ENCODE peak calls at places on chromosomes 1 and 21, in five cellular contexts. B is HuH-7.5; N is stimulated activated CD8-positive, alpha-beta memory T cell treated with anti-CD3 and anti-CD28 coated beads, Interleukin-7, amount 100 ng/mL, for 1 hour; J is activated naive CD4-positive, alpha-beta T cell treated with Interleukin-2 at 50 U/mL for 16 hours; V is HS-5. Z is an unnamed sample.

GRCh38 chr1:187924252-187924651 is 1095.5 kb downstream of the PLA2G4A start:
- DNase-seq in B (no peak), N (no peak), J (no peak), V (no peak), Z (no peak)

GRCh38 chr1:181482521-181483083 is 715 bp upstream of the CACNA1E start:
- DNase-seq in B (no peak), N (no peak), J (peak), V (no peak), Z (peak)

GRCh38 chr1:54312874-54313316 is 93.3 kb downstream of the SSBP3 start:
- DNase-seq in B (no peak), N (no peak), J (no peak), V (peak), Z (peak)

GRCh38 chr1:234925440-234926251 is 203.0 kb downstream of the TOMM20 start:
- DNase-seq in B (no peak), N (no peak), J (no peak), V (peak), Z (peak)

GRCh38 chr1:194568610-194569009 is 1382.2 kb upstream of the B3GALT2 start:
- DNase-seq in B (no peak), N (no peak), J (no peak), V (peak), Z (no peak)

GRCh38 chr1:185533596-185533995 is 200.6 kb upstream of the HMCN1 start:
- DNase-seq in B (no peak), N (no peak), J (no peak), V (no peak), Z (no peak)

GRCh38 chr1:110605901-110606783 is at the start of gene KCNA2:
- DNase-seq in B (no peak), N (no peak), J (no peak), V (no peak), Z (no peak)

GRCh38 chr1:112713466-112714312 is 1.4 kb downstream of the PPM1J start:
- DNase-seq in B (no peak), N (no peak), J (no peak), V (no peak), Z (no peak)

GRCh38 chr1:227766015-227766634 is 30.9 kb downstream of the SNAP47 start:
- DNase-seq in B (no peak), N (peak), J (peak), V (no peak), Z (no peak)

GRCh38 chr1:1287288-1288110 is 7.3 kb downstream of the SCNN1D start:
- DNase-seq in B (no peak), N (no peak), J (no peak), V (no peak), Z (no peak)

GRCh38 chr1:220694866-220695382 is 4.8 kb downstream of the C1orf115 start:
- DNase-seq in B (no peak), N (no peak), J (no peak), V (no peak), Z (no peak)

GRCh38 chr1:38783659-38784229 is 75.8 kb downstream of the RRAGC start:
- DNase-seq in B (no peak), N (no peak), J (no peak), V (no peak), Z (no peak)

GRCh38 chr1:221457706-221458429 is 284.0 kb downstream of the DUSP10 start:
- DNase-seq in B (no peak), N (no peak), J (no peak), V (no peak), Z (peak)

GRCh38 chr1:28509705-28510349 is 4.0 kb downstream of the RCC1 start:
- DNase-seq in B (no peak), N (no peak), J (peak), V (no peak), Z (peak)

GRCh38 chr1:200890818-200891773 is 3.6 kb upstream of the INAVA start:
- DNase-seq in B (peak), N (no peak), J (peak), V (peak), Z (peak)

GRCh38 chr1:116127123-116127847 is 16.1 kb downstream of the MAB21L3 start:
- DNase-seq in B (no peak), N (no peak), J (no peak), V (no peak), Z (no peak)

GRCh38 chr1:156465747-156466365 is 34.7 kb downstream of the MEF2D start:
- DNase-seq in B (no peak), N (no peak), J (no peak), V (no peak), Z (peak)

GRCh38 chr1:40407453-40407852 is 33.9 kb downstream of the SMAP2 start:
- DNase-seq in B (no peak), N (no peak), J (no peak), V (no peak), Z (no peak)

GRCh38 chr1:170168263-170168662 is 22.5 kb downstream of the NTMT2 start:
- DNase-seq in B (no peak), N (no peak), J (no peak), V (peak), Z (peak)

GRCh38 chr1:12551584-12551983 is 66.4 kb downstream of the DHRS3 start:
- DNase-seq in B (peak), N (no peak), J (no peak), V (no peak), Z (no peak)

GRCh38 chr1:235860829-235861228 is 5.9 kb downstream of the LYST start:
- DNase-seq in B (no peak), N (no peak), J (no peak), V (no peak), Z (no peak)

GRCh38 chr1:234616644-234617043 is 6.7 kb upstream of the IRF2BP2 start:
- DNase-seq in B (no peak), N (no peak), J (no peak), V (no peak), Z (no peak)

GRCh38 chr1:54244655-54245054 is 44.7 kb downstream of the MRPL37 start:
- DNase-seq in B (no peak), N (no peak), J (no peak), V (no peak), Z (no peak)

GRCh38 chr21:33894736-33895288 is 20.8 kb downstream of the ATP5PO start:
- DNase-seq in B (peak), N (peak), J (peak), V (peak), Z (peak)

GRCh38 chr1:214638997-214639396 is 36.0 kb downstream of the CENPF start:
- DNase-seq in B (no peak), N (no peak), J (no peak), V (no peak), Z (no peak)

GRCh38 chr1:183804916-183805734 is at the start of gene RGL1:
- DNase-seq in B (peak), N (no peak), J (peak), V (no peak), Z (peak)

GRCh38 chr1:167460836-167461235 is 57.5 kb downstream of the CD247 start:
- DNase-seq in B (no peak), N (no peak), J (peak), V (no peak), Z (no peak)

Z was measured in foreskin fibroblast.